ENCODE peak calls at places on chromosome 4, in eight cellular contexts. C is fibroblast of lung, N is Karpas-422, M is neural progenitor cell, F is kidney, L is NT2/D1, S is GM23248, U is endodermal cell. E is an unnamed sample. For H3K4me1, the result is how much of the 10 kb centered on the place peaks cover.

GRCh38 chr4:7432531-7433375 is 2.0 kb downstream of the PSAPL1 start:
- DNase-seq in C (no peak), N (no peak), M (no peak), F (peak), L (no peak), S (no peak), U (no peak), E (no peak)

GRCh38 chr4:153039542-153040185 is 103.5 kb downstream of the FHDC1 start:
- DNase-seq in C (no peak), N (no peak), M (no peak), F (no peak), L (no peak), S (no peak), U (no peak), E (no peak)

GRCh38 chr4:8739357-8739756 is 132.3 kb downstream of the HMX1 start:
- DNase-seq in C (no peak), N (no peak), M (no peak), F (no peak), L (no peak), S (no peak), U (no peak), E (no peak)

GRCh38 chr4:165288639-165289428 is 38.6 kb upstream of the MSMO1 start:
- DNase-seq in C (peak), N (no peak), M (no peak), F (no peak), L (no peak), S (peak), U (no peak), E (peak)

GRCh38 chr4:153206534-153206933 is 2.3 kb downstream of the TRIM2 start:
- DNase-seq in C (no peak), N (no peak), M (peak), F (no peak), L (peak), S (no peak), U (peak), E (no peak)

GRCh38 chr4:81118086-81118485 is 87.6 kb downstream of the BMP3 start:
- DNase-seq in C (no peak), N (no peak), M (no peak), F (no peak), L (no peak), S (no peak), U (no peak), E (no peak)

GRCh38 chr4:182224192-182224850 is 18.9 kb upstream of the TENM3 start:
- DNase-seq in C (no peak), N (no peak), M (no peak), F (no peak), L (no peak), S (no peak), U (no peak), E (no peak)

GRCh38 chr4:143625632-143626031 is 74.8 kb downstream of the FREM3 start:
- DNase-seq in C (no peak), N (no peak), M (no peak), F (no peak), L (no peak), S (no peak), U (no peak), E (peak)

GRCh38 chr4:25672756-25673155 is 17.1 kb downstream of the SLC34A2 start:
- DNase-seq in C (no peak), N (no peak), M (no peak), F (no peak), L (no peak), S (no peak), U (no peak), E (no peak)

GRCh38 chr4:146648384-146648783 is 9.7 kb downstream of the POU4F2 start:
- DNase-seq in C (no peak), N (no peak), M (peak), F (no peak), L (no peak), S (no peak), U (peak), E (no peak)

GRCh38 chr4:153904011-153904410 is 115.1 kb upstream of the SFRP2 start:
- DNase-seq in C (no peak), N (no peak), M (no peak), F (no peak), L (no peak), S (no peak), U (no peak), E (no peak)

GRCh38 chr4:52836653-52837052 is 25.5 kb upstream of the RASL11B start:
- DNase-seq in C (no peak), N (no peak), M (no peak), F (no peak), L (no peak), S (peak), U (no peak), E (no peak)

GRCh38 chr4:104418313-104418712 is 76.4 kb downstream of the CXXC4 start:
- DNase-seq in C (no peak), N (no peak), M (no peak), F (no peak), L (no peak), S (no peak), U (no peak), E (no peak)

GRCh38 chr4:68463796-68464195 is 16.5 kb downstream of the TMPRSS11E start:
- DNase-seq in C (peak), N (no peak), M (no peak), F (no peak), L (no peak), S (peak), U (no peak), E (no peak)

GRCh38 chr4:121484633-121485032 is 103.8 kb upstream of the QRFPR start:
- DNase-seq in C (peak), N (peak), M (peak), F (no peak), L (peak), S (peak), U (peak), E (peak)

GRCh38 chr4:26838055-26838842 is 22.4 kb upstream of the STIM2 start:
- DNase-seq in C (peak), N (no peak), M (no peak), F (no peak), L (no peak), S (no peak), U (peak), E (no peak)

GRCh38 chr4:53974561-53974960 is 89.8 kb downstream of the CHIC2 start:
- DNase-seq in C (peak), N (no peak), M (no peak), F (no peak), L (no peak), S (no peak), U (no peak), E (no peak)

GRCh38 chr4:17613761-17614415 is 553 bp upstream of the MED28 start:
- DNase-seq in C (peak), N (peak), M (peak), F (no peak), L (peak), S (peak), U (peak), E (peak)

GRCh38 chr4:156593464-156593863 is 378.1 kb downstream of the PDGFC start:
- DNase-seq in C (no peak), N (no peak), M (no peak), F (no peak), L (no peak), S (peak), U (no peak), E (peak)

GRCh38 chr4:14415146-14415545 is 587.1 kb upstream of the CPEB2 start:
- DNase-seq in C (peak), N (no peak), M (peak), F (no peak), L (no peak), S (peak), U (peak), E (peak)

GRCh38 chr4:21680326-21680898 is 268.2 kb downstream of the KCNIP4 start:
- DNase-seq in C (no peak), N (no peak), M (no peak), F (no peak), L (no peak), S (no peak), U (no peak), E (no peak)

GRCh38 chr4:57190651-57191481 is 80.7 kb upstream of the IGFBP7 start:
- DNase-seq in C (peak), N (peak), M (peak), F (no peak), L (peak), S (peak), U (peak), E (peak)

GRCh38 chr4:38287090-38287843 is 327.1 kb downstream of the PTTG2 start:
- DNase-seq in C (no peak), N (no peak), M (peak), F (no peak), L (no peak), S (no peak), U (peak), E (no peak)

GRCh38 chr4:139800082-139800481 is 134.5 kb downstream of the MGST2 start:
- DNase-seq in C (no peak), N (no peak), M (no peak), F (no peak), L (no peak), S (no peak), U (no peak), E (no peak)

GRCh38 chr4:159515314-159516025 is 412.6 kb downstream of the RAPGEF2 start:
- DNase-seq in C (no peak), N (no peak), M (no peak), F (no peak), L (no peak), S (no peak), U (no peak), E (no peak)

GRCh38 chr4:5280845-5281244 is 229.6 kb downstream of the STK32B start:
- DNase-seq in C (no peak), N (no peak), M (no peak), F (no peak), L (no peak), S (no peak), U (no peak), E (no peak)

GRCh38 chr4:52052475-52052780 is 1.3 kb downstream of the SPATA18 start:
- DNase-seq in C (peak), N (peak), M (no peak), F (no peak), L (no peak), S (peak), U (no peak), E (peak)

DNA sequence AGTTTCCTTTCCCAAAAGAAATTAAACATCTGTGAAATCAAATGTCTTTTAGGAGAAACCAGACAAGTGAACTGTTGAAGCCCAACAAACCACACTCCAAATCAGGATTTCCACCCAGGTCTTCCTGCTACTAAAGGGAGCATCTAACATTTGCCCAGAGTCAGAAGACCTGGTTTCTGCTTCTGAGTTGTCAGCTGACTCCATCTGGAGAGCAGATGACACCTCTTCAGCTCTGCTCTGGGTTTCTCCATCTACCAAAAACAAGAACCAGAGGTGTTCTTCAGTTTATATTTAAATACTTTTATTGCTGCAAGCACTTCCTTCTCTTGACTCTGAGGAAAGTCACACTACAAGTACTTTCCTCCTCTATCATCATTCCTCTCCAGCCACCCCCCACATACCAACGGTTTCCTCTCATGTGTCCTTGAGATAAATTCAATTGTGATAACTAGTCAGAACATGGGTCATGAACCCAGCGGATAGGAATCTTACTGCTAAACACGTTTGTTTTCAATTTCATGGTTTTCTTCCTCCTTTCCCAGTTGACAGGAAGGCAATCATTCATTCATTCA is 88.5 kb downstream of the PPP3CA start:
- DNase-seq in C (peak), N (no peak), M (no peak), F (no peak), L (no peak), S (no peak), U (no peak), E (no peak)
- H3K4me1 ChIP-seq in C (under half), N (under half), M (under half), F (under half), L (under half), S (under half), U (under half), E (under half)

DNA sequence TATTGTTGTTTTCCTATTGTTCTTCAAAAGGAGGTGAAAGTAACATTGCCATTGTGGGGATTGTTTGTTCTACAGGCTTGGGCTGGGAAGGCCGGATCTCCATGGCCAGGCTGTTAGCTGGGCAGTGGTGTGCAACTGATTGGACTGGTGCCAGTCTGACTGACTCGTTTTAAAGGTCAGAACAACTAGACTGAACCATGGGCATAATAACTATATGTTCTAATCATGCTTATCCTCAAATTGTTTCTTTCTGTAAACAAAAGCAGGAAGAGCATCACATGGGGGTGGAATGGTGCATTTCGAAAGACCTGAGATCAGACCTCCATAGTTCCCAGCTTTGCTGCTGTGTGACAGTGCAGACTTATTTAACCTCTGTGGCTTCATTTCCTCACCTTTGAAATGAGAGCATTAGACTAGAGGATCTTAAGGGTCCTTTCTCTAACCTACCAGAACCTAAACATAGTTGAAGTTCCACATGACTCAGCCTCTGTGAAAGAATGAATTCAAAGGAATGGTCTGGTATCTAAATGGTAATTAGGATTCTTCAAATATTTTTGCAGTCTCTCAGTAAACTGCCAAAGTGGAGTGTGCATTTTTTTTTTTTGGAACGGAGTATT is 66.7 kb upstream of the PGRMC2 start:
- DNase-seq in C (peak), N (no peak), M (no peak), F (peak), L (no peak), S (peak), U (no peak), E (peak)
- H3K9ac ChIP-seq in C (no peak), N (no peak), M (no peak), F (no peak), L (no peak), S (peak), U (no peak), E (peak)

GRCh38 chr4:45350438-45350837 is 624.1 kb upstream of the GNPDA2 start:
- DNase-seq in C (peak), N (peak), M (no peak), F (no peak), L (no peak), S (peak), U (no peak), E (peak)
- H3K4me3 ChIP-seq in C (no peak), N (peak), M (no peak), F (peak), L (no peak), S (peak), U (no peak), E (peak)

GRCh38 chr4:1204286-1204827 is 32.0 kb upstream of the SPON2 start:
- DNase-seq in C (no peak), N (no peak), M (no peak), F (peak), L (no peak), S (no peak), U (no peak), E (no peak)

GRCh38 chr4:1204828-1205591 is 32.6 kb upstream of the SPON2 start:
- DNase-seq in C (no peak), N (no peak), M (no peak), F (peak), L (no peak), S (no peak), U (peak), E (no peak)

GRCh38 chr4:1207157-1207470 is 34.7 kb upstream of the SPON2 start:
- DNase-seq in C (no peak), N (no peak), M (no peak), F (peak), L (no peak), S (no peak), U (no peak), E (no peak)

GRCh38 chr4:1206299-1207156 is 34.1 kb upstream of the SPON2 start:
- DNase-seq in C (no peak), N (no peak), M (no peak), F (no peak), L (no peak), S (no peak), U (peak), E (no peak)

GRCh38 chr4:1205641-1206298 is 33.4 kb upstream of the SPON2 start:
- DNase-seq in C (no peak), N (no peak), M (no peak), F (peak), L (no peak), S (no peak), U (peak), E (no peak)
- H3K4me1 ChIP-seq in C (under half), N (under half), M (under half), F (under half), L (under half), S (under half), U (under half), E (half or more)

DNA sequence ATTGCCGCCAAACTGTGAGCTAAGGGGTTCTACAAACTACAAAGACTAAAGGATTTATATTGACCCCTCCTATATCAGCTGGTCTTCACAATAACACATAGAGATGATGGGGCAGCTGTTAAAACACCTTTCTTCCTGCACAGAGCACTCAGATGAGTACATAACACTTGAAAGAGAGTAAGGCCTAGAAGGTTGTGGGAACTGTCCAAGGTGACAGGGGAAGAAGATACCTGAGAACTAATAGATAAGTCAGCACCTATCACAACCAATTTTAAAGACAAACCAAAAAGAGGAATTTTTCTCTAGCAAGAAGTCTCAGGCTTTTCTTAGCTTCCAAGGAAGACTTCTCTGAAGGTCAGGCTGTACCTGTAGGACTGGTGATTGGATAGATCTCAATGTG is 19.1 kb upstream of the CXCL6 start:
- DNase-seq in C (peak), N (no peak), M (no peak), F (no peak), L (no peak), S (no peak), U (no peak), E (no peak)
- H3K9ac ChIP-seq in C (no peak), N (no peak), M (no peak), F (no peak), L (no peak), S (no peak), U (no peak), E (no peak)

GRCh38 chr4:6349896-6350295 is 80.2 kb downstream of the WFS1 start:
- DNase-seq in C (peak), N (no peak), M (no peak), F (no peak), L (no peak), S (no peak), U (no peak), E (no peak)

GRCh38 chr4:6351246-6352000 is 81.8 kb downstream of the WFS1 start:
- DNase-seq in C (no peak), N (no peak), M (no peak), F (no peak), L (no peak), S (no peak), U (no peak), E (no peak)

GRCh38 chr4:6354119-6354518 is 84.5 kb downstream of the WFS1 start:
- DNase-seq in C (no peak), N (no peak), M (no peak), F (no peak), L (no peak), S (no peak), U (no peak), E (no peak)

GRCh38 chr4:6350646-6351045 is 81.0 kb downstream of the WFS1 start:
- DNase-seq in C (no peak), N (no peak), M (no peak), F (no peak), L (no peak), S (no peak), U (no peak), E (no peak)

DNA sequence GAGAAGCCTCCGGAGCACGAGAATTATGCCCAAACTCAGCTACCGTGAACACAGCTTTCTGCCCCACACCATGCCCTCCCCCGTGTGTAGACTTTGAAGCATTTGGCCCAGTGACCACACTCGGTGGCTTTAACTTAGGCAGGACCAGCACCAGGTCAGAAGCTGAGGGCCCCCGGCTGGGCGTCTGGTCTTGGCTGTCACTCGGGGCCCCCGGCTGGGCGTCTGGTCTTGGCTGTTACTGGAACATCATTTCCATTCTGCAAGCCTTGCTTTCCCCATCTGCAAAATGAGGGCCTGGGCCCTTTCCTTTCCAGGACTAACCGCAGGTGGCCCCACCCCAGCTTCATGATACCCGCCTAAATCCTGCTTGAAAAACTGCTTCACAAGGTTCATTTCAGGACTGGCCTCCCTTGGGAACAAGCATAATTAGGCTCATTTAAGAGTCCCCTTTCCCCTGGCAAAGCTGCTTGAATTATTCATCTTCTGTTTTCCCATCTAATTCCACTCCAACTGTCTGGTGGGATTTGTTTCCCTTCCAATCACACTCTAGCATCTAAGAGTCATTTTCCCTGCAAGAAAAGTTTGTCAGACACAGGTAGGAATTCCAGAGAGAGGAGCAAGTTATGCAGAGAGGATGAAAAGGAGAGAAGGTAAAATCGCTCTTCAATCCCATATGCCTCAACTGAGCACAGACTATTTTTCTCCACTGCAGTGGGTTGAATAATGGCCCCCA is 82.5 kb downstream of the WFS1 start:
- DNase-seq in C (no peak), N (no peak), M (no peak), F (no peak), L (no peak), S (no peak), U (no peak), E (no peak)
- H3K4me3 ChIP-seq in C (no peak), N (no peak), M (no peak), F (no peak), L (no peak), S (no peak), U (no peak), E (no peak)

DNA sequence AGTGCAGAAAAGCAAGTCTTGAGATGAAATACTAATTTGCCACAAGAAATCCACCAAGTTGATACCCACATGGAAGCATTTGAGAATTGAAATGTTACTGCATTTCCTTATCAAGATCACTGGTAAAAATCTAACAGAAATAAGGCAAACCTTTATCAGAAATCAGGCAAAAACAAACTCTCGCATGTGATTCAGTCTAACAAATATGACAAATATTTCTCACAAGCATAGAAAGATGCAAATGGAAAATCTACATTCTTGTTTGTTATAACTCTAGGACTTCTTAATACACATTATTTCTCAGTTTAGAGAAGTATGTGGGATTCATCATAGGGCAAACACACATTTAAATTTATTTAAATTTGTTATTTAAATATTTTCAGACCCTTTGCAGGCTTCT is 52.9 kb downstream of the TXK start:
- DNase-seq in C (peak), N (no peak), M (no peak), F (no peak), L (no peak), S (no peak), U (no peak), E (peak)
- H3K4me1 ChIP-seq in C (under half), N (under half), M (under half), F (under half), L (under half), S (under half), U (under half), E (under half)

E was measured in adipocyte.